ENCODE peak calls at places on chromosomes 6 and 20, in ten cellular contexts. U is GM20000, J is dorsolateral prefrontal cortex, K is astrocyte, E is H9, D is left ventricle myocardium inferior, X is A549, L is GM06990, B is endodermal cell, O is astrocyte of the cerebellum. M is an unnamed sample.

GRCh38 chr6:43798688-43799444 is 28.9 kb downstream of the VEGFA start:
- DNase-seq in B (no peak), D (peak), J (no peak), E (no peak), O (no peak), L (no peak), X (peak), K (peak), U (peak), M (peak)

GRCh38 chr6:74451953-74452352 is 753.9 kb downstream of the COL12A1 start:
- DNase-seq in E (no peak), U (no peak), X (no peak), O (no peak), L (no peak), D (no peak), K (no peak), J (no peak), B (no peak), M (no peak)

GRCh38 chr6:87421576-87421975 is 13.8 kb downstream of the CFAP206 start:
- DNase-seq in D (no peak), O (no peak), K (no peak), X (no peak), E (no peak), L (no peak), U (no peak), B (no peak), J (no peak), M (no peak)

GRCh38 chr6:125747589-125748533 is 1.6 kb upstream of the HEY2 start:
- DNase-seq in B (peak), K (no peak), O (no peak), X (no peak), U (no peak), E (peak), J (no peak), D (peak), L (peak), M (no peak)

GRCh38 chr20:32918751-32919150 is 60.0 kb downstream of the EFCAB8 start:
- DNase-seq in J (no peak), X (no peak), E (no peak), U (no peak), B (no peak), K (no peak), O (no peak), L (no peak), D (no peak), M (no peak)

GRCh38 chr6:129444683-129445082 is 265.3 kb downstream of the ARHGAP18 start:
- DNase-seq in L (no peak), D (no peak), O (no peak), B (no peak), J (no peak), X (no peak), E (no peak), U (no peak), K (no peak), M (no peak)

GRCh38 chr20:21702553-21703467 is 2.7 kb upstream of the PAX1 start:
- DNase-seq in J (peak), O (no peak), L (peak), E (peak), U (peak), B (peak), X (peak), D (peak), K (no peak), M (no peak)

GRCh38 chr20:3262566-3262965 is 23.6 kb upstream of the SLC4A11 start:
- DNase-seq in L (no peak), D (no peak), J (no peak), O (no peak), X (no peak), K (peak), U (no peak), E (no peak), B (no peak), M (no peak)

GRCh38 chr20:2690718-2691117 is 1.9 kb upstream of the EBF4 start:
- DNase-seq in B (no peak), X (no peak), U (no peak), O (no peak), L (no peak), E (no peak), J (no peak), K (no peak), D (no peak), M (no peak)

GRCh38 chr20:60210779-60211617 is 252.8 kb downstream of the CDH26 start:
- DNase-seq in X (peak), U (peak), D (peak), B (peak), J (peak), L (peak), E (peak), O (peak), K (peak), M (no peak)

GRCh38 chr6:161835426-161836029 is 561.7 kb upstream of the AGPAT4 start:
- DNase-seq in O (no peak), B (peak), X (no peak), J (no peak), L (no peak), E (no peak), K (no peak), D (no peak), U (no peak), M (no peak)
- TF ChIP-seq CTCF in O (peak), B (peak), X (no peak), J (peak), L (no peak), E (no peak), K (no peak), D (no peak), U (no peak), M (peak)

GRCh38 chr20:45836841-45837240 is 3.2 kb downstream of the SNX21 start:
- DNase-seq in O (no peak), U (no peak), B (no peak), E (no peak), K (no peak), J (no peak), L (no peak), D (no peak), X (no peak), M (no peak)

GRCh38 chr20:45833030-45833882 is at the start of gene SNX21:
- DNase-seq in O (peak), B (peak), X (peak), K (peak), E (peak), L (peak), U (peak), J (no peak), D (peak), M (peak)

GRCh38 chr20:45833883-45834796 is 541 bp downstream of the SNX21 start:
- DNase-seq in U (peak), J (peak), E (peak), O (no peak), L (peak), K (peak), X (peak), D (peak), B (peak), M (no peak)

GRCh38 chr20:45834797-45835161 is 1.2 kb downstream of the SNX21 start:
- DNase-seq in O (no peak), B (no peak), J (no peak), U (no peak), L (no peak), D (no peak), K (no peak), E (no peak), X (no peak), M (no peak)

DNA sequence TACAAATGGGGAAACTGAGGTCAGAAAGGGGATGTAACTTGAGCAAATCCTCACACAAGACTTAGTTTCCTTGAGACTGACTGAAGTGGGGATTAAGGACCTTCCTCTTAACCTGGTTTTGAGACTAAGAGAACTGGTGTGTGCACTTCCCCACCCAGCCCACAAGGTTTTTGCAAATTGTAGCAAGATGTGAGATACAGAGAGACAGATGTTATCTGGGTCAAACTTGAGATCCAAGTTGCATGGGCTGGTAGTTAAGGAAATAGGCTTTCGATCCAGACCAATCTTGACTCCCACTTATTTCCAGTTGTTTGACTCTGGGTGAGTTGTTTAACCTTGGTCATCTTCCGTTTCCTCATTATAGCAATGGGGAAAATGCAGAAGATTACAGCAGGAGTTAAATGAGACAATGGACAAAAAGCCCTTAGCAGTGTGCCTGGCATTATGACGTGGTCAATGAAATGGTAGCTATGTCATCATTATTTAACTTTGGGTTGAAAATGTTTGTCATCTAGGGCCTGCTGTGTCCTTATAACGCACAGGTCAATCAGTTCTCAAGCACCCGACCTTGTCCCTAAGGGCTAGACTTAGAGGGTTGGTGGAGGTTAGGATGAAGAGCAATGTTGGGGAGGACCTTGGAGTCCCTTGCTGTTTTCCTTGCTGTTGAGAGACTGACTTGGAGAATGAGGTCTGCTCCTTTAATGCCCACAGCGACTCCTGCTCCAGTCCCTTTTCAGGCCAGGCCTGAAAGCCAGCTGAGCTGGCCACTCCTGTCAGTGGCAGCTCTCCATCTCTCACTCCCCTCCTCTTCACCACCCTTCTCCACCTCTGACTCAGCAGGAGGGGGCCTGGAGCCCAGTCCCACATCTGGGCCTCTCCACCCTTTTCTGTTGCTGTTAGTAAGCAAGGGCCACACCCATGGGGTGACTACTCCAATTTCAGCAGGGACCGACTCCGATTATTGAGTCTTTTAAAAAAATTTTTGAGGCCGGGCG is 1.9 kb downstream of the SNX21 start:
- DNase-seq in L (no peak), O (no peak), D (peak), B (no peak), J (no peak), K (peak), U (no peak), X (no peak), E (no peak), M (no peak)
- TF ChIP-seq CTCF in L (no peak), O (no peak), D (no peak), B (peak), J (no peak), K (no peak), U (no peak), X (no peak), E (no peak), M (no peak)

GRCh38 chr20:48622421-48622820 is 205.4 kb downstream of the PREX1 start:
- DNase-seq in X (no peak), U (no peak), D (no peak), B (no peak), K (no peak), O (no peak), J (no peak), E (no peak), L (no peak), M (no peak)

GRCh38 chr20:48620486-48621255 is 207.1 kb downstream of the PREX1 start:
- DNase-seq in K (peak), B (peak), O (peak), L (peak), E (peak), U (peak), X (peak), J (peak), D (peak), M (peak)

GRCh38 chr20:48620112-48620485 is 207.7 kb downstream of the PREX1 start:
- DNase-seq in D (no peak), J (no peak), L (no peak), E (no peak), X (no peak), B (no peak), O (no peak), K (no peak), U (no peak), M (no peak)

GRCh38 chr20:48623176-48623905 is 204.5 kb downstream of the PREX1 start:
- DNase-seq in L (no peak), K (no peak), U (no peak), O (no peak), J (no peak), D (no peak), E (no peak), X (no peak), B (no peak), M (no peak)

DNA sequence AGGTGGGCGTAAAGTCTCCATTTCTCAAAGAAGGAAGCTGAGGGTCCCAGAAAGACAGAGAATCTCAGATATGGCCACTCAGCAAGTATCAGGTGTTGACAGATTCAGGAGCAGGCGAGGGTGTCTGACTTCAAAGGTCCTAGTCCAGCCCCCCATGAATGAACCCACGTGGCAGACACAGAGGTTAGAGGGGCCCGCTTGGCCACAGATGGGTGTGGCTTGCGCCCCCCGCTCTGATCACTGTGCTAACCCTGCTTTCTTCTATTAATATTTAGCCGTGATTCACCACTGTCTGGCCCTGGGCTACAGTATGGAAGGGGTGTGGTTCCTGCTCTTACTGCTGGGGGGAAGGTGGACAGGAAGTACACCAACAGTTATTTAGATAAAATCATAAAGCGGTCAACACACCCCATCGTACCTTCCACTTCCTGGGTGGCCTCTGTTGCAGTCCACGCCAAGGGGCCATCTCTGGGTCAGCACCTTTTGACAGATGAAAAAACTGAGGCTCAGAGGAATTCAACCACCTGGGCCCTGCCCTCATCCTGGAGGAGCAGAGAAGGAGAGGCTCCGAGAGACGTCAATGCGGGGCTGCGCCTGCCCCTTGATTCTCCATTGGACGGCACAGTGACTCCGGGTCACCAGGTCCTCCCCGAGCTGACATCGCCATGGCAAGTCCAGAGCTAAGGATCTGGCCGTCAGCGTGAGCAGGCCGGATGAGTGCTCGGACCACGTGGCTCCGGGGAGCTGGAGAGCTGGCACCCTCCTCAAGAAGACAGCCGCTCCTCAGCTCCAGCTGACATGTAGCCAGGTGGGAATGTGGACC is 206.3 kb downstream of the PREX1 start:
- DNase-seq in U (no peak), E (no peak), X (peak), O (no peak), B (no peak), D (no peak), J (no peak), K (peak), L (no peak), M (no peak)
- TF ChIP-seq CTCF in U (no peak), E (no peak), X (peak), O (no peak), B (no peak), D (peak), J (no peak), K (no peak), L (no peak), M (no peak)

DNA sequence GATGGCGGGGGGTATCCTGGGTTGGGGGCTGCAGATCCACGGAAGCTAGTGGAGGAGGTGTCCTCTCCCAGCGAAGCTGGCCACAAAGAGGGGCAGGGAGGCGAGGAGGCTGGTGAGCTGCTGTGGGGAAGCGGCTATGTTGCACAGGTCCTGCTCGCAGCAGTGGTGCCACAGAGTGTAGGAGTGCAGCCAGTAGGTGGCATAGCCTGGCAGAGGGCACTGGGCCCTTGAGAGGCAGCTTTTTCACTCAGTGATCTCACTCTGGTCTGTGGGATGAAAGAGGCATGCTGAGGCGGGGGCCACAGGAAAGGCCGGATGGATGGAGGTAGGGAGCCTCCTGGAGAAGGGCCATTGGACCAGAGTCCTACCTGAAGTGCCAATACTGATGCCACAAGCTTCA is 2.9 kb upstream of the LY6G6D start:
- DNase-seq in U (no peak), E (no peak), L (no peak), X (peak), O (no peak), B (peak), K (no peak), D (no peak), J (no peak), M (no peak)
- TF ChIP-seq CTCF in U (no peak), E (no peak), L (peak), X (peak), O (no peak), B (no peak), K (no peak), D (peak), J (no peak), M (peak)

GRCh38 chr6:11093591-11094410 is at the start of gene SMIM13:
- DNase-seq in E (peak), K (peak), X (peak), D (peak), J (peak), B (peak), U (peak), L (peak), O (peak), M (peak)
- TF ChIP-seq CTCF in E (peak), K (no peak), X (peak), D (peak), J (peak), B (peak), U (peak), L (peak), O (peak), M (no peak)

DNA sequence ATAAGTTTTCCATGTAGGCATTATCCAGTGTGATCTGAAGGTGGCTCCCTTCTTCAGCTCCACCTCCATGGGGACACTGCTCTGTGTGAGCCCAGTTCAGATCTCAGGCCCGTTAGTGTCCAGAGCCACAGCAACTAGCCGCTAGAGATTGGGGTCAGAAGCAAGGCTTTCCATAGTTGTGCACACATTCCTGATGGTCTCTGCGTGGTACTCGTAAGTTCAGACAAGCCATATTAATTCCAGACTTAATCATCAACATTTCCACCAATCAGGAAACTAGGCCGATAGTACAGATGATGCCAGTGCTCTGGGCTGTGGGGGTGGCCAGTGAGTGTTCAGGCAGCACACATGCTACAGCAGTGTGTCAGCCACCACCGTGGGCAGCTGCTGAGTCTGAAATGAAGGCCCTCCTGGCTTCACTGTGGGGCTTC is 17.5 kb upstream of the SYNCRIP start:
- DNase-seq in J (no peak), X (peak), K (peak), O (peak), L (no peak), B (no peak), U (no peak), D (no peak), E (no peak), M (peak)
- TF ChIP-seq CTCF in J (no peak), X (no peak), K (no peak), O (peak), L (no peak), B (peak), U (no peak), D (no peak), E (no peak), M (peak)

DNA sequence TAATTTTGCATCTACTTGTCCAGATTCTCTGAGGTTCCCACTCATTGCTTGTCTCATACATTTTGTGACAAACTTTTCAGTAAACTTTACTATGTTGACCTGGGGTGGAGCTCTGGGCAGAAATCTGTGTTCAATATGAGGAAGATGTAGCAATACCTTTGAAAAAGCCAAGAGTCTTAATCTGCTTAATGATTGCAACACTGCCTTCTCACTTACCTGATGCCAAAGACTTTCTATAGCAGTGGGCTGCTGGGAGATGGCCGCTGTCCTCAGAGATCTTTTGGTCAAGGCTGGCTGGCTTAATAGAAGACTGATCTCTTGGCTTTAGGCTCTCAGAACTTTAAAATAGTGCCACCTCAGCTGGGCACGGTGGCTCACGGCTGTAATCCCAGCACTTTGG is 70.1 kb upstream of the RBM24 start:
- DNase-seq in U (no peak), B (no peak), D (no peak), L (no peak), X (no peak), K (no peak), E (no peak), J (no peak), O (no peak), M (no peak)
- TF ChIP-seq CTCF in U (no peak), B (no peak), D (no peak), L (no peak), X (no peak), K (no peak), E (no peak), J (no peak), O (no peak), M (no peak)